ENCODE peak calls at places on chromosomes 3 and 15, in six cellular contexts. One of them, this sample, is unnamed.

GRCh38 chr3:196195664-196196255 is 15.4 kb downstream of the ZDHHC19 start:
- DNase-seq in HCT116: no peak
- DNase-seq in GM12878: no peak
- DNase-seq in HepG2: no peak
- DNase-seq in SK-N-SH: no peak
- DNase-seq in H1: no peak
- DNase-seq in this sample: no peak

GRCh38 chr15:93047621-93048425 is 41.2 kb downstream of the RGMA start:
- DNase-seq in H1: no peak
- DNase-seq in HCT116: no peak
- DNase-seq in GM12878: no peak
- DNase-seq in HepG2: no peak
- DNase-seq in SK-N-SH: no peak
- DNase-seq in this sample: no peak

GRCh38 chr15:62606376-62607164 is 436.0 kb upstream of the TPM1 start:
- DNase-seq in H1: no peak
- DNase-seq in GM12878: no peak
- DNase-seq in HepG2: no peak
- DNase-seq in SK-N-SH: no peak
- DNase-seq in HCT116: peak
- DNase-seq in this sample: no peak

GRCh38 chr3:48347500-48347899 is 14.0 kb upstream of the SPINK8 start:
- DNase-seq in HepG2: no peak
- DNase-seq in HCT116: no peak
- DNase-seq in H1: no peak
- DNase-seq in GM12878: no peak
- DNase-seq in SK-N-SH: peak
- DNase-seq in this sample: no peak

GRCh38 chr15:29438714-29439076 is 169.1 kb upstream of the NSMCE3 start:
- DNase-seq in HepG2: no peak
- DNase-seq in SK-N-SH: no peak
- DNase-seq in HCT116: no peak
- DNase-seq in GM12878: no peak
- DNase-seq in H1: no peak
- DNase-seq in this sample: peak

GRCh38 chr3:184766555-184767261 is 45.3 kb upstream of the VPS8 start:
- DNase-seq in HCT116: no peak
- DNase-seq in H1: no peak
- DNase-seq in GM12878: no peak
- DNase-seq in HepG2: no peak
- DNase-seq in SK-N-SH: no peak
- DNase-seq in this sample: no peak

GRCh38 chr15:81023483-81024264 is 23.0 kb downstream of the TLNRD1 start:
- DNase-seq in SK-N-SH: no peak
- DNase-seq in GM12878: peak
- DNase-seq in H1: no peak
- DNase-seq in HCT116: no peak
- DNase-seq in HepG2: no peak
- DNase-seq in this sample: no peak

GRCh38 chr15:49621327-49622210 is 721 bp downstream of the DTWD1 start:
- DNase-seq in SK-N-SH: peak
- DNase-seq in HepG2: no peak
- DNase-seq in H1: no peak
- DNase-seq in HCT116: no peak
- DNase-seq in GM12878: no peak
- DNase-seq in this sample: no peak

GRCh38 chr3:30538787-30539186 is 67.6 kb upstream of the TGFBR2 start:
- DNase-seq in HepG2: no peak
- DNase-seq in HCT116: peak
- DNase-seq in H1: no peak
- DNase-seq in SK-N-SH: no peak
- DNase-seq in GM12878: no peak
- DNase-seq in this sample: no peak

GRCh38 chr3:133674290-133674912 is 12.7 kb upstream of the TOPBP1 start:
- DNase-seq in HCT116: no peak
- DNase-seq in GM12878: no peak
- DNase-seq in HepG2: no peak
- DNase-seq in H1: peak
- DNase-seq in SK-N-SH: peak
- DNase-seq in this sample: no peak

GRCh38 chr3:5019411-5020261 is 40.4 kb downstream of the BHLHE40 start:
- DNase-seq in H1: no peak
- DNase-seq in GM12878: no peak
- DNase-seq in HCT116: no peak
- DNase-seq in SK-N-SH: no peak
- DNase-seq in HepG2: no peak
- DNase-seq in this sample: no peak

GRCh38 chr3:172152869-172153268 is 113.5 kb downstream of the FNDC3B start:
- DNase-seq in GM12878: no peak
- DNase-seq in HepG2: no peak
- DNase-seq in H1: no peak
- DNase-seq in SK-N-SH: no peak
- DNase-seq in HCT116: no peak
- DNase-seq in this sample: no peak

GRCh38 chr3:141737828-141738635 is at the start of gene RNF7:
- DNase-seq in HCT116: peak
- DNase-seq in GM12878: peak
- DNase-seq in HepG2: peak
- DNase-seq in SK-N-SH: peak
- DNase-seq in H1: peak
- DNase-seq in this sample: peak

GRCh38 chr3:109109574-109109973 is 8.4 kb downstream of the MORC1 start:
- DNase-seq in HCT116: no peak
- DNase-seq in HepG2: no peak
- DNase-seq in SK-N-SH: no peak
- DNase-seq in H1: no peak
- DNase-seq in GM12878: no peak
- DNase-seq in this sample: no peak

GRCh38 chr3:59212128-59212764 is 162.4 kb upstream of the CFAP20DC start:
- DNase-seq in H1: no peak
- DNase-seq in HCT116: peak
- DNase-seq in GM12878: peak
- DNase-seq in SK-N-SH: peak
- DNase-seq in HepG2: peak
- DNase-seq in this sample: peak

GRCh38 chr15:83784975-83785374 is 131.1 kb downstream of the ADAMTSL3 start:
- DNase-seq in SK-N-SH: no peak
- DNase-seq in GM12878: no peak
- DNase-seq in HepG2: no peak
- DNase-seq in HCT116: no peak
- DNase-seq in H1: no peak
- DNase-seq in this sample: no peak

GRCh38 chr3:50266808-50267207 is 2.1 kb upstream of the SEMA3B start:
- DNase-seq in HepG2: no peak
- DNase-seq in GM12878: no peak
- DNase-seq in H1: no peak
- DNase-seq in HCT116: no peak
- DNase-seq in SK-N-SH: no peak
- DNase-seq in this sample: no peak

GRCh38 chr15:83275412-83275811 is 9.1 kb downstream of the BNC1 start:
- DNase-seq in H1: no peak
- DNase-seq in SK-N-SH: no peak
- DNase-seq in GM12878: no peak
- DNase-seq in HepG2: no peak
- DNase-seq in HCT116: no peak
- DNase-seq in this sample: no peak

GRCh38 chr3:55877703-55878102 is 390.6 kb upstream of the WNT5A start:
- DNase-seq in HCT116: no peak
- DNase-seq in SK-N-SH: no peak
- DNase-seq in HepG2: no peak
- DNase-seq in H1: no peak
- DNase-seq in GM12878: no peak
- DNase-seq in this sample: no peak

GRCh38 chr15:70286110-70286806 is 188.5 kb upstream of the TLE3 start:
- DNase-seq in H1: no peak
- DNase-seq in SK-N-SH: no peak
- DNase-seq in HCT116: no peak
- DNase-seq in HepG2: no peak
- DNase-seq in GM12878: no peak
- DNase-seq in this sample: no peak

GRCh38 chr3:150635076-150635475 is 32.0 kb downstream of the SELENOT start:
- DNase-seq in HCT116: no peak
- DNase-seq in HepG2: no peak
- DNase-seq in SK-N-SH: no peak
- DNase-seq in GM12878: no peak
- DNase-seq in H1: no peak
- DNase-seq in this sample: no peak

GRCh38 chr3:45792516-45793172 is 3.7 kb downstream of the SLC6A20 start:
- DNase-seq in H1: no peak
- DNase-seq in GM12878: no peak
- DNase-seq in HepG2: no peak
- DNase-seq in SK-N-SH: no peak
- DNase-seq in HCT116: no peak
- DNase-seq in this sample: no peak

GRCh38 chr3:102536479-102536878 is 101.7 kb downstream of the ZPLD1 start:
- DNase-seq in HepG2: peak
- DNase-seq in SK-N-SH: peak
- DNase-seq in H1: no peak
- DNase-seq in HCT116: peak
- DNase-seq in GM12878: no peak
- DNase-seq in this sample: peak

GRCh38 chr15:31031471-31032064 is 40.1 kb upstream of the MTMR10 start:
- DNase-seq in H1: no peak
- DNase-seq in HCT116: no peak
- DNase-seq in HepG2: no peak
- DNase-seq in GM12878: peak
- DNase-seq in SK-N-SH: no peak
- DNase-seq in this sample: no peak

GRCh38 chr3:72919520-72919919 is 31.7 kb downstream of the GXYLT2 start:
- DNase-seq in HepG2: no peak
- DNase-seq in HCT116: no peak
- DNase-seq in SK-N-SH: no peak
- DNase-seq in H1: no peak
- DNase-seq in GM12878: no peak
- DNase-seq in this sample: no peak

GRCh38 chr15:61038387-61038786 is 190.7 kb downstream of the RORA start:
- DNase-seq in HepG2: no peak
- DNase-seq in H1: no peak
- DNase-seq in HCT116: no peak
- DNase-seq in SK-N-SH: peak
- DNase-seq in GM12878: no peak
- DNase-seq in this sample: no peak

DNA sequence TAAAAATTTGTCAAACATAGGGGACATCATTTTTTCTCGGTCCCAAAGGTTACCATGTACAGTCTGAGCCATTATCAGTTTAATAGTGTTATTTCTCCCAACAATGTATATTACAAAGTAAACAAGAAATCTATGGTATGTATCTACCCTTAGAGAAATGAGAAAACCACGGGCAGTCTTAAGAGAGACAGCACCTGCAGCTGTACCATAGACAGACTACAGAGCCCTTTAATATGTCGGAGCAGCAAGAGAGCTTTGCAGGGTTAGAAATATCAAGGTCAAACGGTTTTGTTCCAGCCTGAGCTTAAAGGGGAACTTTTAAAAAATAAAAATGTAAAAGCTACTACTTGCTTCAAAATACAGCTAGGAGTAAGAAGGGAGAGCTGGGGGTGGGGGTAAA is 53.2 kb downstream of the SH3BP5 start:
- DNase-seq in HepG2: no peak
- DNase-seq in HCT116: no peak
- DNase-seq in SK-N-SH: no peak
- DNase-seq in GM12878: no peak
- DNase-seq in H1: no peak
- DNase-seq in this sample: no peak
- TF ChIP-seq JUND in HepG2: no peak
- TF ChIP-seq JUND in HCT116: no peak
- TF ChIP-seq JUND in SK-N-SH: no peak
- TF ChIP-seq JUND in GM12878: no peak
- TF ChIP-seq JUND in H1: no peak
- TF ChIP-seq JUND in this sample: no peak

GRCh38 chr3:60743631-60744164 is 507.6 kb downstream of the FHIT start:
- DNase-seq in HepG2: peak
- DNase-seq in SK-N-SH: peak
- DNase-seq in GM12878: no peak
- DNase-seq in H1: peak
- DNase-seq in HCT116: no peak
- DNase-seq in this sample: peak

GRCh38 chr3:60746690-60747416 is 504.4 kb downstream of the FHIT start:
- DNase-seq in GM12878: no peak
- DNase-seq in HepG2: no peak
- DNase-seq in H1: no peak
- DNase-seq in HCT116: no peak
- DNase-seq in SK-N-SH: no peak
- DNase-seq in this sample: no peak

GRCh38 chr3:60737633-60738399 is 513.4 kb downstream of the FHIT start:
- DNase-seq in GM12878: no peak
- DNase-seq in SK-N-SH: no peak
- DNase-seq in H1: no peak
- DNase-seq in HCT116: no peak
- DNase-seq in HepG2: no peak
- DNase-seq in this sample: no peak

GRCh38 chr3:60746043-60746638 is 505.1 kb downstream of the FHIT start:
- DNase-seq in SK-N-SH: no peak
- DNase-seq in HCT116: no peak
- DNase-seq in H1: no peak
- DNase-seq in GM12878: no peak
- DNase-seq in HepG2: no peak
- DNase-seq in this sample: no peak

GRCh38 chr3:60742606-60743145 is 508.6 kb downstream of the FHIT start:
- DNase-seq in HCT116: no peak
- DNase-seq in HepG2: peak
- DNase-seq in GM12878: no peak
- DNase-seq in SK-N-SH: no peak
- DNase-seq in H1: peak
- DNase-seq in this sample: peak
- TF ChIP-seq JUND in HCT116: no peak
- TF ChIP-seq JUND in HepG2: no peak
- TF ChIP-seq JUND in GM12878: no peak
- TF ChIP-seq JUND in SK-N-SH: peak
- TF ChIP-seq JUND in H1: peak
- TF ChIP-seq JUND in this sample: no peak

GRCh38 chr3:114627760-114628159 is 333.9 kb downstream of the TIGIT start:
- DNase-seq in HepG2: no peak
- DNase-seq in GM12878: no peak
- DNase-seq in SK-N-SH: no peak
- DNase-seq in H1: no peak
- DNase-seq in HCT116: no peak
- DNase-seq in this sample: no peak
- TF ChIP-seq JUND in HepG2: no peak
- TF ChIP-seq JUND in GM12878: no peak
- TF ChIP-seq JUND in SK-N-SH: no peak
- TF ChIP-seq JUND in H1: no peak
- TF ChIP-seq JUND in HCT116: no peak
- TF ChIP-seq JUND in this sample: no peak

GRCh38 chr15:98226149-98226548 is 265.6 kb downstream of the ARRDC4 start:
- DNase-seq in HCT116: no peak
- DNase-seq in GM12878: no peak
- DNase-seq in H1: no peak
- DNase-seq in SK-N-SH: no peak
- DNase-seq in HepG2: no peak
- DNase-seq in this sample: no peak

GRCh38 chr15:98232761-98233160 is 272.3 kb downstream of the ARRDC4 start:
- DNase-seq in HepG2: no peak
- DNase-seq in H1: no peak
- DNase-seq in HCT116: no peak
- DNase-seq in SK-N-SH: no peak
- DNase-seq in GM12878: no peak
- DNase-seq in this sample: no peak

GRCh38 chr15:98226578-98226977 is 266.1 kb downstream of the ARRDC4 start:
- DNase-seq in H1: no peak
- DNase-seq in SK-N-SH: no peak
- DNase-seq in HCT116: no peak
- DNase-seq in GM12878: no peak
- DNase-seq in HepG2: no peak
- DNase-seq in this sample: no peak

GRCh38 chr15:98231696-98232440 is 271.4 kb downstream of the ARRDC4 start:
- DNase-seq in HCT116: no peak
- DNase-seq in H1: no peak
- DNase-seq in GM12878: no peak
- DNase-seq in SK-N-SH: no peak
- DNase-seq in HepG2: no peak
- DNase-seq in this sample: no peak
- TF ChIP-seq JUND in HCT116: no peak
- TF ChIP-seq JUND in H1: no peak
- TF ChIP-seq JUND in GM12878: no peak
- TF ChIP-seq JUND in SK-N-SH: no peak
- TF ChIP-seq JUND in HepG2: no peak
- TF ChIP-seq JUND in this sample: no peak

This sample was measured in T47D.